ENCODE peak calls at places on chromosomes 11 and 22, in eight cellular contexts. One of them, this sample, is unnamed. For H3K4me1, the result is how much of the 10 kb centered on the place peaks cover.

GRCh38 chr22:17199131-17199731 is 20.0 kb downstream of the ADA2 start:
- DNase-seq in adrenal gland: peak
- DNase-seq in endothelial cell of umbilical vein: no peak
- DNase-seq in testis: peak
- DNase-seq in right lobe of liver: no peak
- DNase-seq in suprapubic skin: no peak
- DNase-seq in heart left ventricle: peak
- DNase-seq in spleen: no peak
- DNase-seq in this sample: no peak

GRCh38 chr11:2587132-2587930 is 112.5 kb downstream of the KCNQ1OT1 start:
- DNase-seq in spleen: peak
- DNase-seq in heart left ventricle: peak
- DNase-seq in right lobe of liver: peak
- DNase-seq in testis: peak
- DNase-seq in suprapubic skin: peak
- DNase-seq in endothelial cell of umbilical vein: no peak
- DNase-seq in adrenal gland: peak
- DNase-seq in this sample: no peak

GRCh38 chr22:41367680-41368542 is 13.8 kb upstream of the TEF start:
- DNase-seq in heart left ventricle: peak
- DNase-seq in spleen: no peak
- DNase-seq in suprapubic skin: peak
- DNase-seq in endothelial cell of umbilical vein: no peak
- DNase-seq in adrenal gland: peak
- DNase-seq in testis: peak
- DNase-seq in right lobe of liver: peak
- DNase-seq in this sample: no peak

GRCh38 chr22:27798526-27799333 is 2.8 kb downstream of the MN1 start:
- DNase-seq in adrenal gland: no peak
- DNase-seq in suprapubic skin: no peak
- DNase-seq in spleen: no peak
- DNase-seq in endothelial cell of umbilical vein: no peak
- DNase-seq in right lobe of liver: no peak
- DNase-seq in testis: no peak
- DNase-seq in heart left ventricle: no peak
- DNase-seq in this sample: no peak

GRCh38 chr22:21970037-21970799 is 12.4 kb downstream of the TOP3B start:
- DNase-seq in testis: no peak
- DNase-seq in endothelial cell of umbilical vein: no peak
- DNase-seq in spleen: no peak
- DNase-seq in right lobe of liver: no peak
- DNase-seq in heart left ventricle: no peak
- DNase-seq in adrenal gland: no peak
- DNase-seq in suprapubic skin: no peak
- DNase-seq in this sample: no peak

GRCh38 chr11:102733232-102733875 is 8.6 kb upstream of the MMP8 start:
- DNase-seq in heart left ventricle: peak
- DNase-seq in spleen: peak
- DNase-seq in suprapubic skin: no peak
- DNase-seq in right lobe of liver: peak
- DNase-seq in adrenal gland: peak
- DNase-seq in testis: peak
- DNase-seq in endothelial cell of umbilical vein: peak
- DNase-seq in this sample: peak

GRCh38 chr11:126336646-126337045 is 18.8 kb upstream of the ST3GAL4 start:
- DNase-seq in testis: no peak
- DNase-seq in heart left ventricle: no peak
- DNase-seq in adrenal gland: no peak
- DNase-seq in right lobe of liver: peak
- DNase-seq in suprapubic skin: peak
- DNase-seq in endothelial cell of umbilical vein: peak
- DNase-seq in spleen: peak
- DNase-seq in this sample: no peak

GRCh38 chr11:8285228-8285627 is 21.6 kb upstream of the LMO1 start:
- DNase-seq in suprapubic skin: no peak
- DNase-seq in spleen: peak
- DNase-seq in heart left ventricle: no peak
- DNase-seq in testis: no peak
- DNase-seq in adrenal gland: peak
- DNase-seq in endothelial cell of umbilical vein: no peak
- DNase-seq in right lobe of liver: no peak
- DNase-seq in this sample: no peak

GRCh38 chr11:119149371-119150275 is 771 bp downstream of the ABCG4 start:
- DNase-seq in adrenal gland: no peak
- DNase-seq in testis: no peak
- DNase-seq in suprapubic skin: no peak
- DNase-seq in right lobe of liver: no peak
- DNase-seq in spleen: no peak
- DNase-seq in heart left ventricle: no peak
- DNase-seq in endothelial cell of umbilical vein: no peak
- DNase-seq in this sample: no peak

DNA sequence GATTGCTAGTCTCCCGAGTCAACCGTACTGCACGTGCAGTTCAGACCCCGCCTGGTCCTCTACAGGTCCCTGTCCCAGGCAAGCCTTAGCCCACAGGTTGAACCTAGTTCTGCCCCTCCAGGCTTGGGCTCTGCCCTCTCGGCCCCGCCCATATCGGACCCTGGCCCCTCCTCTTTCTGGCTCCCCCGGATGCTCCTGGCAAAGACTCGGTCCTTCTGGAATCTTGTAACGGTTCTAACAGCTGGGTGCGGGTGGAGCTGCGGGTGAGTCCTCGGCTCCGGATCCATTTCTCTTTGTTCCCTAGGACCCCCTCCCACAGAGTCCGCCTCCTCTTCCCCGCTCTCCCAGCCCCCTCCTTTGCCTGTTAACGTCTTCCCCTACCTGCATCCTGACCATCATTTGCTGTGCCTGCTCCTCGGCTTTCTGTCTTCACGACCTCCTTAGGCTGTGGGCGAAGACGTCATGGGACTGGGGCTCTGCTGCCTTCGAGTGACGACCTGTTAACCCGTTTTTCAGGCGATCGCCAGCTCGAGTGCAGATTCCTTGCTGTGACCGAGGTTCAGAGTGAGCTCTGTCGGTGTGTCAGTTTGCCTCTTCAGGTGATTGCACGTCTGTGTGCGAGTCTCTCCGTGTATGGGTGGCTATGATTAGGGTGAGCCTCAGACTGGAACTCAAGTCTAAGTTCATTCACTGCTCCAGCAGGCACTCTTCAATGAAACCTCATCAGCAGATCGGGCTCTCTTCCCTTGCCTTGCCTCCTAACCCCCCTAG is at the start of gene DNHD1:
- DNase-seq in endothelial cell of umbilical vein: no peak
- DNase-seq in suprapubic skin: no peak
- DNase-seq in adrenal gland: no peak
- DNase-seq in heart left ventricle: no peak
- DNase-seq in right lobe of liver: no peak
- DNase-seq in spleen: no peak
- DNase-seq in testis: no peak
- DNase-seq in this sample: no peak
- H3K4me1 ChIP-seq in endothelial cell of umbilical vein: under half
- H3K4me1 ChIP-seq in suprapubic skin: under half
- H3K4me1 ChIP-seq in adrenal gland: under half
- H3K4me1 ChIP-seq in heart left ventricle: under half
- H3K4me1 ChIP-seq in right lobe of liver: under half
- H3K4me1 ChIP-seq in spleen: under half
- H3K4me1 ChIP-seq in testis: under half
- H3K4me1 ChIP-seq in this sample: under half

GRCh38 chr11:71462726-71463125 is 9.7 kb downstream of the NADSYN1 start:
- DNase-seq in spleen: peak
- DNase-seq in testis: no peak
- DNase-seq in adrenal gland: no peak
- DNase-seq in heart left ventricle: no peak
- DNase-seq in endothelial cell of umbilical vein: no peak
- DNase-seq in suprapubic skin: no peak
- DNase-seq in right lobe of liver: no peak
- DNase-seq in this sample: no peak

GRCh38 chr11:71461696-71462095 is 8.7 kb downstream of the NADSYN1 start:
- DNase-seq in right lobe of liver: no peak
- DNase-seq in suprapubic skin: no peak
- DNase-seq in spleen: peak
- DNase-seq in testis: no peak
- DNase-seq in heart left ventricle: no peak
- DNase-seq in endothelial cell of umbilical vein: no peak
- DNase-seq in adrenal gland: no peak
- DNase-seq in this sample: no peak

GRCh38 chr11:71458146-71459070 is 5.4 kb downstream of the NADSYN1 start:
- DNase-seq in testis: no peak
- DNase-seq in right lobe of liver: peak
- DNase-seq in heart left ventricle: no peak
- DNase-seq in suprapubic skin: no peak
- DNase-seq in spleen: peak
- DNase-seq in endothelial cell of umbilical vein: no peak
- DNase-seq in adrenal gland: no peak
- DNase-seq in this sample: no peak

GRCh38 chr11:71459076-71459766 is 6.2 kb downstream of the NADSYN1 start:
- DNase-seq in testis: no peak
- DNase-seq in heart left ventricle: no peak
- DNase-seq in suprapubic skin: no peak
- DNase-seq in spleen: peak
- DNase-seq in right lobe of liver: peak
- DNase-seq in adrenal gland: no peak
- DNase-seq in endothelial cell of umbilical vein: no peak
- DNase-seq in this sample: no peak

DNA sequence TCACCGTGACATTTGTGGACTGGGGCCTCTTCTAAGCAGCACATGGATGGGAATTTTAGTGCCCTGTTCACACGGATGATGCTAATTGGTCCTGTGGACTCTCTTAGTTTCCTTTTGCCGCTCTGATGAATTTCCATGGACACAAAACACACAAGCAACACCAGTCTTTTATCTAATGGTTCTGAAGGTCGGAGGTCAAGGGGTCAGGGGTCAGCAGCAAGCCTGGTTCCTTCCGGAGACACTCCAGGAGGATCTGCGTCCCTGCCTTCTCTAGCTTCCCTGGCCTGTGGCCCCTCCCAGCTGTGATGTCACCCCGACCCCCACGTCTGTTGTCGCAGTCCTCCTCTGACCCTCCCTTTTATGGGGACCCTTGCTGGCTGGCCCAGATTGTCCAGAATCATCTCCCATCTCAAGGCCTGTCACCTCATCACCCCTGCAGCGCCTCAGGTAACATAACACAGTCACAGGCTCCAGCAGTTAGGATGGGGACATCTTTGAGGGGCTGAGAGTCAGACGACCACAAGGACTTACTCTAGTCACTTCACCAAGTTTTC is 6.8 kb downstream of the NADSYN1 start:
- DNase-seq in right lobe of liver: peak
- DNase-seq in endothelial cell of umbilical vein: no peak
- DNase-seq in suprapubic skin: no peak
- DNase-seq in heart left ventricle: no peak
- DNase-seq in spleen: peak
- DNase-seq in testis: no peak
- DNase-seq in adrenal gland: no peak
- DNase-seq in this sample: no peak
- TF ChIP-seq POLR2A in right lobe of liver: no peak
- TF ChIP-seq POLR2A in endothelial cell of umbilical vein: no peak
- TF ChIP-seq POLR2A in suprapubic skin: no peak
- TF ChIP-seq POLR2A in heart left ventricle: no peak
- TF ChIP-seq POLR2A in spleen: no peak
- TF ChIP-seq POLR2A in testis: no peak
- TF ChIP-seq POLR2A in adrenal gland: no peak
- TF ChIP-seq POLR2A in this sample: no peak

GRCh38 chr22:36367479-36367878 is 20.3 kb downstream of the MYH9 start:
- DNase-seq in spleen: no peak
- DNase-seq in adrenal gland: no peak
- DNase-seq in right lobe of liver: no peak
- DNase-seq in suprapubic skin: no peak
- DNase-seq in heart left ventricle: no peak
- DNase-seq in endothelial cell of umbilical vein: no peak
- DNase-seq in testis: peak
- DNase-seq in this sample: no peak

GRCh38 chr22:36365020-36365411 is 22.8 kb downstream of the MYH9 start:
- DNase-seq in right lobe of liver: no peak
- DNase-seq in spleen: no peak
- DNase-seq in heart left ventricle: no peak
- DNase-seq in testis: no peak
- DNase-seq in adrenal gland: peak
- DNase-seq in endothelial cell of umbilical vein: peak
- DNase-seq in suprapubic skin: no peak
- DNase-seq in this sample: no peak

GRCh38 chr22:36364255-36365019 is 23.3 kb downstream of the MYH9 start:
- DNase-seq in endothelial cell of umbilical vein: no peak
- DNase-seq in suprapubic skin: no peak
- DNase-seq in adrenal gland: no peak
- DNase-seq in testis: no peak
- DNase-seq in spleen: no peak
- DNase-seq in right lobe of liver: no peak
- DNase-seq in heart left ventricle: no peak
- DNase-seq in this sample: no peak

GRCh38 chr22:36367066-36367465 is 20.7 kb downstream of the MYH9 start:
- DNase-seq in spleen: no peak
- DNase-seq in testis: no peak
- DNase-seq in right lobe of liver: no peak
- DNase-seq in heart left ventricle: no peak
- DNase-seq in suprapubic skin: no peak
- DNase-seq in endothelial cell of umbilical vein: no peak
- DNase-seq in adrenal gland: no peak
- DNase-seq in this sample: no peak

DNA sequence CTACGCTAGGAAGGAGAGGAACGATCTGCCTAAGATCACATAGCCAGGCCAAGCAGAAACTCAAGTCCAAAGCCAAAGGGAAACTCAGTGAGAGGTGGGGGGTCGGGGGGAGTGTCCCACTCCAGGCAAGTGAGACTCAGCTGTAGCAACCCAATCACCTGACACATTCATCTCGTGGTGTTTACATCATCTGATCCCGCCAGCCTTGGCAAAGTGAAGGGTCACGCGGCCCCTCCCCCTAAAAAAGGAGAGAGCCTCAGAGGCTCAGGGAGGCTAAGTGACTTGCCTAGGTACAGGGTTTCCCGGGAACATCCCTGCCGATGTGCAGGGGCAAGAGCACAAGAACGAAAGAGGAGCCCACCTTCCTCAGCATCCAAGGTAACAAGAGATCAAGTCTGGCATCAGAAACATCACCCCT is 21.5 kb downstream of the MYH9 start:
- DNase-seq in spleen: no peak
- DNase-seq in right lobe of liver: no peak
- DNase-seq in heart left ventricle: no peak
- DNase-seq in testis: no peak
- DNase-seq in endothelial cell of umbilical vein: peak
- DNase-seq in suprapubic skin: no peak
- DNase-seq in adrenal gland: no peak
- DNase-seq in this sample: no peak
- H3K27ac ChIP-seq in spleen: peak
- H3K27ac ChIP-seq in right lobe of liver: peak
- H3K27ac ChIP-seq in heart left ventricle: peak
- H3K27ac ChIP-seq in testis: peak
- H3K27ac ChIP-seq in endothelial cell of umbilical vein: peak
- H3K27ac ChIP-seq in suprapubic skin: peak
- H3K27ac ChIP-seq in adrenal gland: peak
- H3K27ac ChIP-seq in this sample: peak

DNA sequence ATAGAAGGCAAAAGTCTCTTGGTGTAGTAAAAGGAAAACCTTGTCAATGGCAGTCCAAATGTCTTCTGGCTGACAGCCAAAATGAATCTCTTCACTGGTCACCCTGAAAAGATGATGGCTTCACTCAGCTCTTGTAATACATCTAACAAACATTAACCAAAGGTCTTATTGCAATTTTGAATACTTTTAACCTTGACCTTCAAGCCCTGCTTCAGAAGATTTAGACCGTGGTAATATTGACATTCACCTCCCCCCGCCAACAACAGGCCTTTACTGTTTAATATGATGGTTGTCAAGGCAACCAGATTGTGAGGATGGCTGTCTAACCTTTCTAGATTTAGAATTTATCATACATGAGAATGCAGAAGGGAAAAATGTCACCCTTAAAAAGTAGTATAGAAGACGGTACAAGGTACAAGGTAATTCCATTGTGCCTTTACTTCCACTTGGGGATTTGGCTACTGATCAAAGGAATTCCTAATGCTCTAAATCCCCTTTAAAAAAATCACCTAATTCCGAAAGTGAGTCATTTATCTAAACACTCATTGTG is 342.3 kb downstream of the LARGE1 start:
- DNase-seq in spleen: no peak
- DNase-seq in suprapubic skin: no peak
- DNase-seq in testis: no peak
- DNase-seq in adrenal gland: no peak
- DNase-seq in heart left ventricle: no peak
- DNase-seq in right lobe of liver: no peak
- DNase-seq in endothelial cell of umbilical vein: no peak
- DNase-seq in this sample: no peak
- H3K4me1 ChIP-seq in spleen: under half
- H3K4me1 ChIP-seq in suprapubic skin: under half
- H3K4me1 ChIP-seq in testis: under half
- H3K4me1 ChIP-seq in adrenal gland: under half
- H3K4me1 ChIP-seq in heart left ventricle: under half
- H3K4me1 ChIP-seq in right lobe of liver: under half
- H3K4me1 ChIP-seq in endothelial cell of umbilical vein: under half
- H3K4me1 ChIP-seq in this sample: under half